ENCODE peak calls at places on chromosomes 12 and 14, in four cellular contexts. W is WTC11, Z is K562, S is GM12878. U is an unnamed sample.

GRCh38 chr12:52197371-52198231 is 5.8 kb upstream of the KRT80 start:
- DNase-seq in Z (no peak), S (no peak), W (no peak), U (no peak)

GRCh38 chr14:67618617-67619063 is 1.1 kb upstream of the ARG2 start:
- DNase-seq in Z (peak; percentile 68), W (no peak), S (no peak), U (peak; percentile 75)

GRCh38 chr14:69625299-69626131 is 14.1 kb downstream of the SUSD6 start:
- DNase-seq in Z (peak; percentile 62), W (no peak), S (peak; percentile 88), U (no peak)

GRCh38 chr14:37253905-37254304 is 56.2 kb downstream of the MIPOL1 start:
- DNase-seq in S (no peak), Z (no peak), W (no peak), U (no peak)

GRCh38 chr12:27236498-27236897 is 7.6 kb upstream of the STK38L start:
- DNase-seq in S (no peak), Z (peak; percentile 13), W (no peak), U (no peak)

GRCh38 chr14:25150934-25151790 is 101.2 kb upstream of the STXBP6 start:
- DNase-seq in Z (peak; percentile 25), S (peak; percentile 1), W (no peak), U (peak; percentile 72)

GRCh38 chr12:63151898-63152700 is 1.1 kb upstream of the AVPR1A start:
- DNase-seq in Z (peak; percentile 41), W (peak; percentile 72), S (no peak), U (peak; percentile 32)

GRCh38 chr12:104243551-104243950 is 28.0 kb downstream of the TXNRD1 start:
- DNase-seq in Z (no peak), W (no peak), S (no peak), U (no peak)

GRCh38 chr14:81591266-81591665 is 57.6 kb upstream of the SEL1L start:
- DNase-seq in W (no peak), S (no peak), Z (no peak), U (no peak)

GRCh38 chr14:49464885-49465284 is 121.3 kb downstream of the RPS29 start:
- DNase-seq in Z (peak; percentile 16), S (no peak), W (peak; percentile 47), U (peak; percentile 6)

GRCh38 chr12:132285991-132286681 is 43.3 kb downstream of the GALNT9 start:
- DNase-seq in W (no peak), Z (no peak), S (no peak), U (peak; percentile 35)

GRCh38 chr14:86363047-86363446 is 833.1 kb downstream of the FLRT2 start:
- DNase-seq in W (no peak), S (no peak), Z (no peak), U (no peak)

GRCh38 chr12:120204171-120204570 is 3.3 kb upstream of the RPLP0 start:
- DNase-seq in Z (no peak), S (no peak), W (no peak), U (no peak)

GRCh38 chr14:105529506-105530445 is 3.4 kb downstream of the TMEM121 start:
- DNase-seq in Z (no peak), W (no peak), S (no peak), U (peak; percentile 50)

DNA sequence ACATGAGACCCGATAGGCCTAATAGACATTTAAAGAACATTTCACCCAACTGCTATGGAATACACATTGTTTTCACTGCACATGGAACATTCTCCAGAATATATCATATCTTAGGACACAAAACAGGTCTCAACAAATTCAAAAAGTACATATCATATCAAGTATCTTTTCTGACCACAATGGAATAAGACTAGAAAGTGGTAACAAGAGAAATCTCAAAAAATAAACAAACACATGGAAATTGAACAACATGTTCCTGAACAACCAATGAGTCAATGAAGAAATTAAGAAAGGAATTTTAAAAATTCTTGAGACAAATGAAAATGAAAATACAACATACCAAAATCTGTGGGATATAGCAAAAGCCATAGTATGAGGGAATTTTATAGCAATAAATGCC is 208.1 kb downstream of the PTPRO start:
- DNase-seq in S (no peak), Z (no peak), W (no peak), U (no peak)
- TF ChIP-seq ETV6 in S (no peak), Z (no peak), W (no peak), U (no peak)

GRCh38 chr12:47805417-47805816 is 14.3 kb downstream of the HDAC7 start:
- DNase-seq in W (no peak), Z (no peak), S (no peak), U (no peak)

GRCh38 chr12:47811070-47811391 is 8.7 kb downstream of the HDAC7 start:
- DNase-seq in Z (no peak), S (no peak), W (no peak), U (no peak)

GRCh38 chr12:47808574-47809380 is 10.9 kb downstream of the HDAC7 start:
- DNase-seq in W (no peak), S (no peak), Z (peak; percentile 65), U (no peak)

GRCh38 chr12:47807338-47807737 is 12.4 kb downstream of the HDAC7 start:
- DNase-seq in W (no peak), S (no peak), Z (no peak), U (no peak)

DNA sequence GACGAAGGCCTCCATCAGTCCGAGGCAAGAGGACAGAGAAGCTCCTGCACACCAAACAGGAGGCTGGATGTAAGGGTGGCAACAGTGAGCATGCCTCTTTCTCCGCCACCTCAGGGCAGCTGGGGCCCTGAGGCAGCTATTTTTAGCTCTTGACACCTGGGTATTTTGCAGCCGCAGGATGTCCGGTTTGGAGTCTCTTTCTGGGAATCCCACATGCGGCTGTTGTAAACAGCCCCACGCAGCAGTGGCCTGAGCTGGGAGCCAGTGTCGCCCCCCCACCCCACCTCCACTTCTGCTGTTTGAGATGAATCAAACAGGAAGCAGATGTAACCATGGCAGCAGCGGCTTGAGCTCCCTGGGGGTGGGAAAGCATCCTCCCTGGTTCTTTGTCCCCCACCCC is 11.7 kb downstream of the HDAC7 start:
- DNase-seq in W (no peak), Z (peak; percentile 64), S (peak; percentile 43), U (no peak)
- TF ChIP-seq ETV6 in W (no peak), Z (no peak), S (no peak), U (no peak)

DNA sequence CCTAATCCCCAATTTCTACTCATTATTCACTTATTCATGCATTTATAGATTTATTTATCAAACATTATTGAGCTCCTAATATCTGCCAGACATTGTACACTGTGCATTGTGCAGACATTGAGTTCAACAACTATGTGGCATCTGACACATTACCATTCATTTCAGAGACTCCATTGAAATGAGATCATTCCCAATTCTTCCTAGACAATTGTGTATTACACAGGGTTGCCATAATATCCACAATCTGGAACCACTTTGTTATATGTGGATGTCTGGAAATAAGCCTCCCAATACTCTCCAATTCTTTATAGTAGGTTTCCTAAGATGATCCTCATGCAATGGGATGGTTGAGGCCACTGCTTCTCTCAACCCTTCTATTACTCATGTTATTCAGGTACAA is 165.0 kb downstream of the OTOGL start:
- DNase-seq in S (no peak), Z (no peak), W (no peak), U (no peak)
- TF ChIP-seq ETV6 in S (no peak), Z (no peak), W (no peak), U (no peak)

GRCh38 chr12:49296836-49297694 is 2.1 kb downstream of the PRPH start:
- DNase-seq in S (no peak), W (peak; percentile 80), Z (peak; percentile 89), U (peak; percentile 48)

GRCh38 chr12:49297695-49298060 is 2.7 kb downstream of the PRPH start:
- DNase-seq in Z (no peak), W (no peak), S (no peak), U (no peak)

GRCh38 chr12:49295087-49296001 is at the start of gene PRPH:
- DNase-seq in W (peak; percentile 49), S (no peak), Z (no peak), U (no peak)

GRCh38 chr12:49294804-49295086 is 202 bp upstream of the PRPH start:
- DNase-seq in Z (no peak), S (no peak), W (no peak), U (no peak)

GRCh38 chr12:49296034-49296835 is 1.3 kb downstream of the PRPH start:
- DNase-seq in W (peak; percentile 84), Z (peak; percentile 79), S (no peak), U (peak; percentile 27)
- TF ChIP-seq ETV6 in W (no peak), Z (no peak), S (no peak), U (no peak)

DNA sequence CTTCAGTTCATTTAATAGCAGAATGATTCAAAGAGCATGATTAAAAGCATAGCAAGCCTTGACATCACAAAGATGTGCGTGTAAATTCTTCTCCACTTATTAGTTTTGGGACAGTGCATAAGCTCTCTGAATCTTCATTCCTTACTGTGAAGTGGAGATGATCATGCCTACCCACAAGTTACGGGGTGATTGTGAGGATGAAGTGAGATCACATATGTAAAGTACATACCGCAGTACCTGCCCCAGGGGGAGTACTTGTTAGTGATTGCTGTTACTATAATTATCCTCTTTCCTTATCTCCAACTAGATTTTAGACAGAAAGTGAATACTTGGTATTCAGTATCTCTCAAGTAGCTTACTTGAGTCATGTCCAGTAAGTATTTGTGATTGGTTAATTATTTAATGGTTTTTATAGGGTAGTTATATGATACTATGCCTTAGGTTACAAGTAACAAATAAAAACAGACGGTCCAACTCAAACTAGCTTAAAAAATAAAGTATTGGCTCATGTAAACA is 6.0 kb downstream of the RAD9B start:
- DNase-seq in Z (no peak), S (no peak), W (no peak), U (no peak)
- TF ChIP-seq ETV6 in Z (no peak), S (no peak), W (no peak), U (no peak)

GRCh38 chr12:1474059-1474537 is 120.3 kb downstream of the FBXL14 start:
- DNase-seq in S (no peak), Z (no peak), W (no peak), U (peak; percentile 20)
- TF ChIP-seq ETV6 in S (no peak), Z (no peak), W (no peak), U (no peak)

GRCh38 chr14:52902971-52903385 is 47.9 kb downstream of the FERMT2 start:
- DNase-seq in W (no peak), S (no peak), Z (no peak), U (no peak)

GRCh38 chr14:52901357-52901980 is 49.4 kb downstream of the FERMT2 start:
- DNase-seq in W (no peak), Z (no peak), S (no peak), U (no peak)

GRCh38 chr14:52910597-52910996 is 40.3 kb downstream of the FERMT2 start:
- DNase-seq in Z (no peak), W (no peak), S (no peak), U (no peak)

GRCh38 chr14:52907949-52908348 is 42.9 kb downstream of the FERMT2 start:
- DNase-seq in S (no peak), Z (no peak), W (no peak), U (no peak)

GRCh38 chr14:52906141-52906601 is 44.7 kb downstream of the FERMT2 start:
- DNase-seq in Z (no peak), W (no peak), S (no peak), U (no peak)
- TF ChIP-seq ETV6 in Z (no peak), W (no peak), S (no peak), U (no peak)